ENCODE peak calls at places on chromosomes 1 and 21, in ten cellular contexts. One of them, this sample, is unnamed.

GRCh38 chr1:247077768-247078314 is 770 bp downstream of the ZNF670 start:
- DNase-seq in coronary artery: no peak
- DNase-seq in colonic mucosa: no peak
- DNase-seq in AG09309: no peak
- DNase-seq in lower lobe of right lung: no peak
- DNase-seq in CD8-positive, alpha-beta T cell: no peak
- DNase-seq in GM13976: no peak
- DNase-seq in endothelial cell: no peak
- DNase-seq in astrocyte of the spinal cord: peak; percentile 32
- DNase-seq in esophagus muscularis mucosa: no peak
- DNase-seq in this sample: no peak

GRCh38 chr1:235342039-235342438 is 13.7 kb downstream of the GGPS1 start:
- DNase-seq in coronary artery: no peak
- DNase-seq in colonic mucosa: no peak
- DNase-seq in AG09309: no peak
- DNase-seq in lower lobe of right lung: no peak
- DNase-seq in CD8-positive, alpha-beta T cell: no peak
- DNase-seq in GM13976: no peak
- DNase-seq in endothelial cell: no peak
- DNase-seq in astrocyte of the spinal cord: no peak
- DNase-seq in esophagus muscularis mucosa: no peak
- DNase-seq in this sample: no peak

GRCh38 chr1:1041092-1041503 is 21.2 kb downstream of the AGRN start:
- DNase-seq in coronary artery: no peak
- DNase-seq in colonic mucosa: no peak
- DNase-seq in AG09309: no peak
- DNase-seq in lower lobe of right lung: no peak
- DNase-seq in CD8-positive, alpha-beta T cell: no peak
- DNase-seq in GM13976: no peak
- DNase-seq in endothelial cell: no peak
- DNase-seq in astrocyte of the spinal cord: no peak
- DNase-seq in esophagus muscularis mucosa: no peak
- DNase-seq in this sample: no peak

GRCh38 chr1:23616292-23616822 is 57.1 kb upstream of the ID3 start:
- DNase-seq in coronary artery: no peak
- DNase-seq in colonic mucosa: no peak
- DNase-seq in AG09309: no peak
- DNase-seq in lower lobe of right lung: no peak
- DNase-seq in CD8-positive, alpha-beta T cell: no peak
- DNase-seq in GM13976: no peak
- DNase-seq in endothelial cell: no peak
- DNase-seq in astrocyte of the spinal cord: no peak
- DNase-seq in esophagus muscularis mucosa: no peak
- DNase-seq in this sample: no peak

GRCh38 chr1:42923367-42924248 is 35.1 kb downstream of the SLC2A1 start:
- DNase-seq in coronary artery: no peak
- DNase-seq in colonic mucosa: peak; percentile 23
- DNase-seq in AG09309: no peak
- DNase-seq in lower lobe of right lung: no peak
- DNase-seq in CD8-positive, alpha-beta T cell: no peak
- DNase-seq in GM13976: peak; percentile 12
- DNase-seq in endothelial cell: no peak
- DNase-seq in astrocyte of the spinal cord: no peak
- DNase-seq in esophagus muscularis mucosa: no peak
- DNase-seq in this sample: no peak

GRCh38 chr1:15224259-15224869 is 22.7 kb upstream of the FHAD1 start:
- DNase-seq in coronary artery: no peak
- DNase-seq in colonic mucosa: no peak
- DNase-seq in AG09309: no peak
- DNase-seq in lower lobe of right lung: no peak
- DNase-seq in CD8-positive, alpha-beta T cell: no peak
- DNase-seq in GM13976: no peak
- DNase-seq in endothelial cell: no peak
- DNase-seq in astrocyte of the spinal cord: no peak
- DNase-seq in esophagus muscularis mucosa: no peak
- DNase-seq in this sample: no peak

GRCh38 chr1:116374340-116375164 is 1.5 kb downstream of the ATP1A1 start:
- DNase-seq in coronary artery: no peak
- DNase-seq in colonic mucosa: peak; percentile 65
- DNase-seq in AG09309: no peak
- DNase-seq in lower lobe of right lung: no peak
- DNase-seq in CD8-positive, alpha-beta T cell: peak; percentile 16
- DNase-seq in GM13976: no peak
- DNase-seq in endothelial cell: peak; percentile 21
- DNase-seq in astrocyte of the spinal cord: no peak
- DNase-seq in esophagus muscularis mucosa: no peak
- DNase-seq in this sample: no peak

GRCh38 chr21:35367558-35367957 is 318.5 kb upstream of the RUNX1 start:
- DNase-seq in coronary artery: no peak
- DNase-seq in colonic mucosa: peak; percentile 20
- DNase-seq in AG09309: no peak
- DNase-seq in lower lobe of right lung: no peak
- DNase-seq in CD8-positive, alpha-beta T cell: no peak
- DNase-seq in GM13976: no peak
- DNase-seq in endothelial cell: no peak
- DNase-seq in astrocyte of the spinal cord: no peak
- DNase-seq in esophagus muscularis mucosa: no peak
- DNase-seq in this sample: no peak

GRCh38 chr1:45414746-45415145 is 74.5 kb upstream of the MUTYH start:
- DNase-seq in coronary artery: no peak
- DNase-seq in colonic mucosa: no peak
- DNase-seq in AG09309: no peak
- DNase-seq in lower lobe of right lung: no peak
- DNase-seq in CD8-positive, alpha-beta T cell: no peak
- DNase-seq in GM13976: no peak
- DNase-seq in endothelial cell: no peak
- DNase-seq in astrocyte of the spinal cord: no peak
- DNase-seq in esophagus muscularis mucosa: no peak
- DNase-seq in this sample: no peak

GRCh38 chr1:10065344-10065685 is 32.6 kb downstream of the UBE4B start:
- DNase-seq in coronary artery: no peak
- DNase-seq in colonic mucosa: no peak
- DNase-seq in AG09309: no peak
- DNase-seq in lower lobe of right lung: peak; percentile 60
- DNase-seq in CD8-positive, alpha-beta T cell: no peak
- DNase-seq in GM13976: no peak
- DNase-seq in endothelial cell: peak; percentile 7
- DNase-seq in astrocyte of the spinal cord: no peak
- DNase-seq in esophagus muscularis mucosa: no peak
- DNase-seq in this sample: no peak

DNA sequence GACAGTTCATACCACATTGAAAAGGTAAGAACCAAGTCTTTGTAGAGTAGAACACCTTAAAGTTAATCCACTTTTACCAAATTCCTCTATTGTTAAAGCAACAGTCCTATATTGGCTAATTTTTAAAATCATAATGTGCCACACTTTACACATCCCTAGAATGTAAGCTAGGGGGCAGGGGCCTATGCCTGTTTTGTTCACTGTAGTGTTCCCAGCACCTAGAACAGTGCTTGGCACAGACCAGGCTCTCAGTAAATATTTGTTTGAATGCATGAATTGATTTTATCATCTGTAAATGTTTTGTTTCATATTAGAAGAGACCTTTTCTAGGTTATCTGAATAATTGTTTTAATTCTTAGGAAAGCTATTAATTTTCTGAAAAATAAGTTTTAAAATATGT is 9.1 kb downstream of the SMAP2 start:
- DNase-seq in coronary artery: no peak
- DNase-seq in colonic mucosa: no peak
- DNase-seq in AG09309: no peak
- DNase-seq in lower lobe of right lung: no peak
- DNase-seq in CD8-positive, alpha-beta T cell: no peak
- DNase-seq in GM13976: no peak
- DNase-seq in endothelial cell: no peak
- DNase-seq in astrocyte of the spinal cord: no peak
- DNase-seq in esophagus muscularis mucosa: no peak
- DNase-seq in this sample: no peak
- TF ChIP-seq CTCF in coronary artery: no peak
- TF ChIP-seq CTCF in colonic mucosa: no peak
- TF ChIP-seq CTCF in AG09309: no peak
- TF ChIP-seq CTCF in lower lobe of right lung: no peak
- TF ChIP-seq CTCF in CD8-positive, alpha-beta T cell: no peak
- TF ChIP-seq CTCF in GM13976: no peak
- TF ChIP-seq CTCF in endothelial cell: no peak
- TF ChIP-seq CTCF in astrocyte of the spinal cord: no peak
- TF ChIP-seq CTCF in esophagus muscularis mucosa: no peak
- TF ChIP-seq CTCF in this sample: no peak

DNA sequence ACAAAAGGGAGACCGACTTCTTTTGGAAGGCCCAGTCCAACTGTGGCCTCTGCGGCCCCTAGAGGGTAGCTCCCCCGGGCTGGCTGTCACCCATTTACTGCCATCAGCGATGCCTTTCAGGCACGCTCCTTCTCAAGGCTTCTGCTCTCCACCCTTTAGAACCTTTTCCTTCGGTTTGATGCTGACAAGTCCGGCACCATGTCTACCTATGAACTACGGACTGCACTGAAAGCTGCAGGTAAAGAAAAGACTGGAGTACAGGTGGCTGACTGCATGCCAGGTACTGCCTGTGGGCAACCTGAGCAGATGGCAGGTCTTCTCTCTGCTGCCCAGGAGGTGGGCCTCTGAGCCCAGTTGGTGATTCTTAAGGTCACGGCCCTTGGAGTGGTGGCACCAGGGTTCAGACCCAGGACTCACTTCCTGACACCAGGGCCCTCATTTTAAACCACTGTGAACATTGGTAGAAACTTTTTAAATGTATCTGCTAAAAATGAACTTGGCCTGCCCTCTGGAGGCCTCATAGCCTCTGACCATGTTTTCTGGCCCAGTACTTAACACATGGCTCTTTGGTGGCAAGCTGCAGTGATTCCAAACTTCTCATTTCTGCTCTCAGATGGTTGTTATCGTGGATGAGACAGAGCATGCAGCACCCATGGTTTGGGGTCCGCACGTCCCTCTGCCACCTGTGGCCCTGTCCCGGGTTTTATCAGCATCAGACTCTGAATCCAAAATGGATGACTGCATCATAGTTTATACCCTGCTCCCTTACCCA is 45.7 kb downstream of the CAPN9 start:
- DNase-seq in coronary artery: peak; percentile 55
- DNase-seq in colonic mucosa: no peak
- DNase-seq in AG09309: no peak
- DNase-seq in lower lobe of right lung: no peak
- DNase-seq in CD8-positive, alpha-beta T cell: no peak
- DNase-seq in GM13976: no peak
- DNase-seq in endothelial cell: no peak
- DNase-seq in astrocyte of the spinal cord: peak; percentile 5
- DNase-seq in esophagus muscularis mucosa: peak; percentile 77
- DNase-seq in this sample: peak; percentile 62
- TF ChIP-seq CTCF in coronary artery: no peak
- TF ChIP-seq CTCF in colonic mucosa: no peak
- TF ChIP-seq CTCF in AG09309: no peak
- TF ChIP-seq CTCF in lower lobe of right lung: no peak
- TF ChIP-seq CTCF in CD8-positive, alpha-beta T cell: no peak
- TF ChIP-seq CTCF in GM13976: peak; percentile 20
- TF ChIP-seq CTCF in endothelial cell: no peak
- TF ChIP-seq CTCF in astrocyte of the spinal cord: peak; percentile 22
- TF ChIP-seq CTCF in esophagus muscularis mucosa: no peak
- TF ChIP-seq CTCF in this sample: peak; percentile 40

GRCh38 chr1:40862008-40862863 is at the start of gene CITED4:
- DNase-seq in coronary artery: peak; percentile 96
- DNase-seq in colonic mucosa: peak; percentile 95
- DNase-seq in AG09309: peak; percentile 35
- DNase-seq in lower lobe of right lung: peak; percentile 97
- DNase-seq in CD8-positive, alpha-beta T cell: peak; percentile 93
- DNase-seq in GM13976: peak; percentile 98
- DNase-seq in endothelial cell: peak; percentile 94
- DNase-seq in astrocyte of the spinal cord: peak; percentile 93
- DNase-seq in esophagus muscularis mucosa: peak; percentile 99
- DNase-seq in this sample: peak; percentile 97
- TF ChIP-seq CTCF in coronary artery: no peak
- TF ChIP-seq CTCF in colonic mucosa: no peak
- TF ChIP-seq CTCF in AG09309: no peak
- TF ChIP-seq CTCF in lower lobe of right lung: peak; percentile 37
- TF ChIP-seq CTCF in CD8-positive, alpha-beta T cell: no peak
- TF ChIP-seq CTCF in GM13976: no peak
- TF ChIP-seq CTCF in endothelial cell: no peak
- TF ChIP-seq CTCF in astrocyte of the spinal cord: peak; percentile 32
- TF ChIP-seq CTCF in esophagus muscularis mucosa: no peak
- TF ChIP-seq CTCF in this sample: peak; percentile 47

DNA sequence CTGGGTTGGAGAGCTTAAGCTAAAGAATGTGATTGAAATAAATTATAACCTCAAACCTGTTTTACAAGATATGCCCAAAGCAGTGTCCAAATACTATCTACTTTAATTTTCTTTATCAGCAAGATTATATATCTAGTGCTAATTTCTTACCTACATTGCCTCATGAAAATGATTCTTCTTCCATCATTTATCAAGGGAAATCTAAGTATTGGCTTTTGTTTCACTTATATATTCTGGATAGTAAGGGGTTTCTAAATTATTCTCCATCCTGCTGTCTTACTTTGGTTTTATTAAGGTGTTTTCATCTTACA is 81.2 kb downstream of the PHTF1 start:
- DNase-seq in coronary artery: no peak
- DNase-seq in colonic mucosa: no peak
- DNase-seq in AG09309: no peak
- DNase-seq in lower lobe of right lung: no peak
- DNase-seq in CD8-positive, alpha-beta T cell: no peak
- DNase-seq in GM13976: no peak
- DNase-seq in endothelial cell: no peak
- DNase-seq in astrocyte of the spinal cord: no peak
- DNase-seq in esophagus muscularis mucosa: no peak
- DNase-seq in this sample: no peak
- TF ChIP-seq CTCF in coronary artery: no peak
- TF ChIP-seq CTCF in colonic mucosa: no peak
- TF ChIP-seq CTCF in AG09309: no peak
- TF ChIP-seq CTCF in lower lobe of right lung: no peak
- TF ChIP-seq CTCF in CD8-positive, alpha-beta T cell: peak; percentile 39
- TF ChIP-seq CTCF in GM13976: no peak
- TF ChIP-seq CTCF in endothelial cell: peak; percentile 60
- TF ChIP-seq CTCF in astrocyte of the spinal cord: no peak
- TF ChIP-seq CTCF in esophagus muscularis mucosa: no peak
- TF ChIP-seq CTCF in this sample: no peak

GRCh38 chr1:185720633-185721272 is 13.4 kb upstream of the HMCN1 start:
- DNase-seq in coronary artery: no peak
- DNase-seq in colonic mucosa: no peak
- DNase-seq in AG09309: peak; percentile 43
- DNase-seq in lower lobe of right lung: no peak
- DNase-seq in CD8-positive, alpha-beta T cell: no peak
- DNase-seq in GM13976: no peak
- DNase-seq in endothelial cell: no peak
- DNase-seq in astrocyte of the spinal cord: peak; percentile 75
- DNase-seq in esophagus muscularis mucosa: no peak
- DNase-seq in this sample: no peak
- TF ChIP-seq CTCF in coronary artery: peak; percentile 31
- TF ChIP-seq CTCF in colonic mucosa: peak; percentile 23
- TF ChIP-seq CTCF in AG09309: peak; percentile 47
- TF ChIP-seq CTCF in lower lobe of right lung: peak; percentile 61
- TF ChIP-seq CTCF in CD8-positive, alpha-beta T cell: no peak
- TF ChIP-seq CTCF in GM13976: peak; percentile 22
- TF ChIP-seq CTCF in endothelial cell: peak; percentile 40
- TF ChIP-seq CTCF in astrocyte of the spinal cord: peak; percentile 57
- TF ChIP-seq CTCF in esophagus muscularis mucosa: peak; percentile 73
- TF ChIP-seq CTCF in this sample: peak; percentile 73

GRCh38 chr1:205423248-205423647 is 1.4 kb upstream of the LEMD1 start:
- DNase-seq in coronary artery: no peak
- DNase-seq in colonic mucosa: no peak
- DNase-seq in AG09309: no peak
- DNase-seq in lower lobe of right lung: no peak
- DNase-seq in CD8-positive, alpha-beta T cell: no peak
- DNase-seq in GM13976: no peak
- DNase-seq in endothelial cell: no peak
- DNase-seq in astrocyte of the spinal cord: no peak
- DNase-seq in esophagus muscularis mucosa: no peak
- DNase-seq in this sample: no peak
- TF ChIP-seq CTCF in coronary artery: no peak
- TF ChIP-seq CTCF in colonic mucosa: no peak
- TF ChIP-seq CTCF in AG09309: no peak
- TF ChIP-seq CTCF in lower lobe of right lung: no peak
- TF ChIP-seq CTCF in CD8-positive, alpha-beta T cell: no peak
- TF ChIP-seq CTCF in GM13976: no peak
- TF ChIP-seq CTCF in endothelial cell: no peak
- TF ChIP-seq CTCF in astrocyte of the spinal cord: no peak
- TF ChIP-seq CTCF in esophagus muscularis mucosa: no peak
- TF ChIP-seq CTCF in this sample: peak; percentile 25

This sample was measured in type B pancreatic cell.